ENCODE peak calls at places on chromosome 22, in ten cellular contexts. C is dorsolateral prefrontal cortex; Q is A549; P is IMR-90; G is cardiac fibroblast; W is mucosa of descending colon; O is fibroblast of mammary gland; L is progenitor cell of endocrine pancreas; U is CD4-positive, alpha-beta T cell; A is psoas muscle. F is an unnamed sample.

GRCh38 chr22:42436402-42436801 is 4.2 kb upstream of the NFAM1 start:
- DNase-seq in C (no peak), Q (no peak), P (no peak), G (no peak), W (no peak), O (no peak), L (no peak), U (no peak), A (no peak), F (no peak)

GRCh38 chr22:49352361-49353169 is 475.1 kb downstream of the BRD1 start:
- DNase-seq in C (no peak), Q (no peak), P (no peak), G (no peak), W (no peak), O (no peak), L (no peak), U (no peak), A (peak), F (no peak)

GRCh38 chr22:40404251-40405177 is 34.1 kb downstream of the SGSM3 start:
- DNase-seq in C (no peak), Q (no peak), P (no peak), G (no peak), W (no peak), O (no peak), L (no peak), U (no peak), A (no peak), F (no peak)

GRCh38 chr22:46761539-46762237 is 762 bp upstream of the TBC1D22A start:
- DNase-seq in C (no peak), Q (no peak), P (peak), G (no peak), W (no peak), O (no peak), L (no peak), U (no peak), A (no peak), F (no peak)

GRCh38 chr22:49328630-49329405 is 498.9 kb downstream of the BRD1 start:
- DNase-seq in C (no peak), Q (no peak), P (no peak), G (no peak), W (no peak), O (no peak), L (peak), U (no peak), A (peak), F (no peak)

GRCh38 chr22:28103596-28103995 is 184.5 kb upstream of the PITPNB start:
- DNase-seq in C (no peak), Q (no peak), P (no peak), G (peak), W (no peak), O (no peak), L (no peak), U (no peak), A (no peak), F (peak)

GRCh38 chr22:47333625-47334024 is 571.2 kb downstream of the TBC1D22A start:
- DNase-seq in C (no peak), Q (no peak), P (peak), G (peak), W (no peak), O (peak), L (no peak), U (no peak), A (no peak), F (peak)

GRCh38 chr22:41915035-41915782 is at the start of gene SHISA8:
- DNase-seq in C (no peak), Q (no peak), P (peak), G (peak), W (peak), O (no peak), L (peak), U (peak), A (peak), F (peak)

GRCh38 chr22:30408388-30409101 is 11.7 kb downstream of the SEC14L2 start:
- DNase-seq in C (no peak), Q (no peak), P (peak), G (no peak), W (no peak), O (peak), L (no peak), U (no peak), A (no peak), F (peak)

GRCh38 chr22:43587574-43587973 is 175.8 kb downstream of the MPPED1 start:
- DNase-seq in C (no peak), Q (no peak), P (peak), G (no peak), W (no peak), O (peak), L (no peak), U (no peak), A (no peak), F (no peak)

GRCh38 chr22:47165338-47165931 is 403.0 kb downstream of the TBC1D22A start:
- DNase-seq in C (no peak), Q (no peak), P (no peak), G (no peak), W (peak), O (no peak), L (no peak), U (no peak), A (peak), F (no peak)

GRCh38 chr22:48953103-48953720 is 874.5 kb downstream of the BRD1 start:
- DNase-seq in C (peak), Q (no peak), P (no peak), G (no peak), W (no peak), O (no peak), L (no peak), U (no peak), A (no peak), F (no peak)

GRCh38 chr22:49712195-49712791 is 115.4 kb downstream of the BRD1 start:
- DNase-seq in C (no peak), Q (no peak), P (no peak), G (peak), W (no peak), O (no peak), L (peak), U (no peak), A (no peak), F (no peak)

GRCh38 chr22:25165785-25166184 is 33.9 kb upstream of the CRYBB3 start:
- DNase-seq in C (no peak), Q (no peak), P (no peak), G (no peak), W (peak), O (no peak), L (no peak), U (no peak), A (no peak), F (no peak)

GRCh38 chr22:17951315-17951714 is 73.0 kb downstream of the MICAL3 start:
- DNase-seq in C (no peak), Q (no peak), P (no peak), G (no peak), W (no peak), O (no peak), L (no peak), U (no peak), A (no peak), F (no peak)

GRCh38 chr22:25102722-25103121 is 96.9 kb upstream of the CRYBB3 start:
- DNase-seq in C (no peak), Q (no peak), P (no peak), G (no peak), W (no peak), O (no peak), L (no peak), U (no peak), A (no peak), F (no peak)

GRCh38 chr22:45452565-45453449 is 39.3 kb downstream of the RIBC2 start:
- DNase-seq in C (no peak), Q (no peak), P (peak), G (no peak), W (no peak), O (peak), L (no peak), U (no peak), A (peak), F (no peak)

GRCh38 chr22:30241576-30242371 is 4.8 kb downstream of the LIF start:
- DNase-seq in C (no peak), Q (no peak), P (peak), G (no peak), W (no peak), O (no peak), L (no peak), U (no peak), A (no peak), F (peak)

GRCh38 chr22:30183861-30184278 is 62.7 kb downstream of the LIF start:
- DNase-seq in C (no peak), Q (no peak), P (peak), G (peak), W (no peak), O (no peak), L (no peak), U (no peak), A (no peak), F (peak)

GRCh38 chr22:30806391-30806861 is 111.8 kb downstream of the OSBP2 start:
- DNase-seq in C (no peak), Q (no peak), P (peak), G (peak), W (no peak), O (peak), L (no peak), U (no peak), A (no peak), F (peak)

GRCh38 chr22:49620003-49620556 is 207.6 kb downstream of the BRD1 start:
- DNase-seq in C (no peak), Q (no peak), P (no peak), G (no peak), W (no peak), O (no peak), L (no peak), U (no peak), A (no peak), F (no peak)

DNA sequence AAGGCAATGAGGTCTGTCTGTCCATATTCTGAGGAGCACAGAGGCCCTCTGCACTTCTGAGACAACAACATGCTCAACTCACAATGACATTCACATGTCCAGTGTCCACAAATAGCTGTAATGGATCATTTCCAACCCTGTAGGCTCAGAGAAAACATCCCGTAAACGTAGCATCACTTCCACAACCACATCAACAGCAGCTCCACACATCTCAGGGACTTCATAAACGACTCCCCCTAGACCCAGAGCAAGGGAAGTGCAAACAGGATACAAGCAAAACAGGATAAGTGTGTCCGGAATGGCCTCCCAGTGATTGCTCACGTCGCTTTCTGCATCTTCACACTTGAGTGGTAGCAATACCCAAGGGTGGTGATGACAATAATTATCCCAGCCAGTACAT is 100.2 kb downstream of the SYN3 start:
- DNase-seq in C (no peak), Q (no peak), P (no peak), G (no peak), W (no peak), O (no peak), L (no peak), U (no peak), A (no peak), F (peak)
- TF ChIP-seq CTCF in C (no peak), Q (no peak), P (no peak), G (no peak), W (no peak), O (no peak), L (no peak), U (no peak), A (no peak), F (peak)

GRCh38 chr22:19035474-19036228 is 86.6 kb downstream of the DGCR2 start:
- DNase-seq in C (no peak), Q (no peak), P (no peak), G (no peak), W (peak), O (no peak), L (no peak), U (no peak), A (no peak), F (peak)
- TF ChIP-seq CTCF in C (no peak), Q (no peak), P (no peak), G (no peak), W (no peak), O (no peak), L (no peak), U (no peak), A (no peak), F (peak)

DNA sequence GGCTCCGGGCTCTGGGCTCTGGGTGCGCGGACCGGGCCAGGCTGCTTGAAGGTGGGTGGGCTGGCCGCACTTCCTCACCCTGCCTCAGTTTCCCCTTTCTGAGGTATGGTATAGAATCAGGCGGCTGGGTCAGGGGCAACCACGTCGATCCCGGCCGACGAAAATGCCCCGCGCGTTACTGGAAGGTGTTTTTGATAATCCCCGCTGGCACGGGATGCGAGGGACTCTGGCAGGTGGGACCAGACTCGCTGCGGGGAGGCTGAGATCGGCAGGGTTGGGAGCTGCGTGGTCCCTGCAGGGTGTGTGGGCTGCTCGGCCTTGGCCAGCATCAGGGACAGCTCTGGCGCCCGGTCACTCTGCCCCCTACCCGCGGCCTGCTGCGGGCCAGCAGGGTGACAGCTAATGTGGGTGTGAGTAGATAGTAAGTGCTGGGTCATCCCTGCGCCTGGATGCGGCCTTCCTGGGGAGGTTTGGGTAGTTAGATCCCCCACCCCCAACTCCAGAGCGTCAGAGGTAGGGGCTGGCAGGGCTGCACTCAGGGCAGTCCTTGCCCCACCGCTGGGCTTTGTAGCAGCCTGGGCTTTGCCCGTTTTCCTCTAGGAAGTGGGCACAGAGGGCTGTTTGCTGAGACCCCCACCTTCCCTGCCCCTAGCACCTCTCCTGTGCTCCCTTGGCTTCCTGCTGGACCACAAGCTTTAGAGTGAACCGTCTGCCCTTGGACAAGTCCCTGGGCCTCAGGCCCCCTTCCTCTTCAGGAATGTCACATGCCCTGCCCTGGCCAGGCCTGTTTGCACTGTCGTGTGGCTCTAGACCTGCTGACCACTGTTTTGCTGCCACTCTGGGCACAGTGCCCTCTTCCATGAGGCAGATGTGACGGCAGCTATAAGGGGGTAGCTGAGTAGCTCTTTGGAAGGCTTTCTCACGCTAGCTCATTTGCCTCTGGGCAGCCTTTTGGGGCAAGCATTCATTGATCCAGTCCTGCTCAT is 579 bp downstream of the TANGO2 start:
- DNase-seq in C (peak), Q (no peak), P (peak), G (peak), W (peak), O (peak), L (no peak), U (no peak), A (peak), F (no peak)
- TF ChIP-seq CTCF in C (no peak), Q (no peak), P (no peak), G (no peak), W (no peak), O (no peak), L (no peak), U (no peak), A (no peak), F (no peak)

DNA sequence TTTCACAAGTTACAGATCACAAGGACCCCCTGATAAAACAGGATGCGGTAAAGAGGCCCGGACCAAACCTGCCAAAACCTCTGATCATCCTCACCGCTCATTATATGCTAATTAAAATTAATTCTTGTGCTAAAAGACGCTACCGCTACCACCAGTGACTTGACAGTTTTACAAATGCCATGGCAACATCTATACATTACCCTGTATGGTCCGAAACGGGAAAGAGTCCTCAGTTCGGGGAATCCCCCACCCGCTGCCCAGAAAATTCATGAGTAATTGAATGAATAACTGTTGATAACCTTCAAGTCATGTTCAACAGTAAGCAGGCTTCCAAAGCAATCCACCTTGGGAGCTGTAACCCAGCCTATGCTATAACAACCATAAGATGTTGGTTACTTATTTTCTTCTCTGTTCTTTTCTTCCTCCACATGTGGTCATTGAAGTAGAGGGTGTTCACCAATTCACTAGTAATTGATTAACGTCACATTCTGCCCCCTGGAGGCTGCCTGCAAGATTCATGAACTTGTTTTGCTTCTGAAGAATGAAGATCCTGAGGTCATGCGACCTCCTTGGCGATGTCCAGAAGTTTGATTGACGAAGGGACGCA is 20.6 kb downstream of the APOBEC3H start:
- DNase-seq in C (no peak), Q (peak), P (peak), G (peak), W (peak), O (peak), L (no peak), U (peak), A (peak), F (peak)
- TF ChIP-seq CTCF in C (no peak), Q (peak), P (peak), G (peak), W (no peak), O (peak), L (peak), U (peak), A (peak), F (peak)

GRCh38 chr22:36454916-36455570 is 26.4 kb downstream of the TXN2 start:
- DNase-seq in C (peak), Q (peak), P (peak), G (peak), W (peak), O (peak), L (peak), U (peak), A (peak), F (peak)
- TF ChIP-seq CTCF in C (no peak), Q (peak), P (no peak), G (no peak), W (peak), O (no peak), L (peak), U (no peak), A (no peak), F (no peak)

DNA sequence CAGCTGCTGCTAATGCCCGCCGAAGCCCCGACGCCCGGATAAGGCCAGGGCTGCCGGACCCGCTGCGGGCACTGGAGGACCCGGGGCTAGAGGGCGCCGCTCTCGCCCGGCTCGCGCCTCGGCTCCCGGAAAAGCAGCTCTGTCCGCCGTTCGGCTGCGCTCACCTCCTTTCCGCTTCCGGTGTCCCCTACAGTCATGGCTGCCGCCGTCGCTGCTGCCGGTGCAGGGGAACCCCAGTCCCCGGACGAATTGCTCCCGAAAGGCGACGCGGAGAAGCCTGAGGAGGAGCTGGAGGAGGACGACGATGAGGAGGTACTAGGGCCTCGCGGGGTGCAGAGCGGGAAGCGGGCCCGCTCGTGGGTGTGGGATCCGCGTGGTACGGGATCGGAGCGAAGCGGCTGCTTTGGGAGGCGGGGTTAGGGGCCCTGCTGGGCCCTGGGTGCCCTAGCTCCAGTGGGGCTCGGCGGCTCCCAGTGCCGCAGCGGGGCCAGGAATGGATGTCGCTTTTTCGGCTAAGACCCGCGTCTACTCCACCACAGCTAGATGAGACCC is at the start of gene TOMM22:
- DNase-seq in C (peak), Q (peak), P (peak), G (peak), W (peak), O (peak), L (peak), U (peak), A (peak), F (peak)
- TF ChIP-seq CTCF in C (peak), Q (peak), P (peak), G (peak), W (peak), O (peak), L (peak), U (peak), A (peak), F (peak)

GRCh38 chr22:22712092-22712658 is 67.8 kb downstream of the GGTLC2 start:
- DNase-seq in C (no peak), Q (no peak), P (no peak), G (no peak), W (no peak), O (no peak), L (no peak), U (no peak), A (no peak), F (no peak)

GRCh38 chr22:22712666-22713365 is 68.4 kb downstream of the GGTLC2 start:
- DNase-seq in C (no peak), Q (no peak), P (no peak), G (no peak), W (no peak), O (no peak), L (no peak), U (no peak), A (no peak), F (no peak)

GRCh38 chr22:22710719-22711531 is 66.5 kb downstream of the GGTLC2 start:
- DNase-seq in C (peak), Q (peak), P (peak), G (peak), W (peak), O (peak), L (peak), U (peak), A (peak), F (peak)

GRCh38 chr22:22711532-22711913 is 67.1 kb downstream of the GGTLC2 start:
- DNase-seq in C (no peak), Q (no peak), P (no peak), G (no peak), W (no peak), O (no peak), L (peak), U (no peak), A (no peak), F (no peak)

DNA sequence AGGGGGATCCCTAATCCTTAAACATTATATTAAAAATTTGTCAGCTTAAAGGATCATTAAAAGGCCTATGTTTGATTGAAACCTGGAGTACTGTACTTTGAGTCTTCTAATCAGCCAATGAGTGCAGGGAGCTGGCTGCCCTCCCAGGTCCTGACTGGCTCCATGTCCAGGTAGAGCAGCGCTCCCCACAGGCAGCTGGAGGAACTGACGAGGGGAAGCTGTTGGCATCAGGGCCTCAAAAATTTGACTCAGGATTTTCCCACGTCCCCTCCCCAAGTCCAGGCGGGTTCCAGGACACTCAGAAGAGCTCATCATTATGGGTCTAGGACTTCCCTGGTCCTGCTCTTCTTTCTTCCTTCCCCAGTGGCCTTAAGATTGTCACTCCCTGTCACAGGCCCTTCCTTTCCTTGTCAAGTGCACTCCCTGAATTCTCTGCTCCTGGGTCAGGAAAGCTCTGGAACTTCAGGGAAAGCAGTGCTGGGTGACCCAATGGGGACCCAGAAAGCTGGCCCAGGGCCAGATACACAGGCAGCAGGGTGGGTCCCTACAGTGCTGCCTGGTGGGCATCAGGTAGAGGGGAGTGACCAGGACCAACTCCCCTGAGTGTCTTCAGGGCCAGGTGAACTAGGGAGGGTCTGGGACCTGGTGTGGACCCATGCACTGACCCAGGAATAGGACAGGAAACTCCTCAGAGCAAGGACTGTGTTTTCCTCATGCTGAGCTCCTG is 65.5 kb downstream of the GGTLC2 start:
- DNase-seq in C (no peak), Q (no peak), P (no peak), G (peak), W (no peak), O (peak), L (peak), U (no peak), A (no peak), F (peak)
- TF ChIP-seq CTCF in C (no peak), Q (no peak), P (peak), G (peak), W (no peak), O (peak), L (peak), U (no peak), A (no peak), F (peak)

GRCh38 chr22:38861170-38861874 is 10.7 kb downstream of the CBX6 start:
- DNase-seq in C (no peak), Q (no peak), P (no peak), G (no peak), W (no peak), O (peak), L (no peak), U (no peak), A (peak), F (no peak)
- TF ChIP-seq CTCF in C (no peak), Q (no peak), P (peak), G (peak), W (no peak), O (peak), L (peak), U (no peak), A (no peak), F (peak)